ENCODE peak calls at places on chromosomes 2 and 18, in four cellular contexts. L is HepG2, R is K562, M is GM12878. K is an unnamed sample.

GRCh38 chr18:29418136-29418535 is 1241.2 kb upstream of the CDH2 start:
- DNase-seq in L (no peak), M (no peak), R (no peak), K (no peak)

GRCh38 chr2:177433402-177433801 is 40.8 kb downstream of the AGPS start:
- DNase-seq in M (no peak), R (no peak), L (no peak), K (no peak)

GRCh38 chr2:112679484-112679883 is 33.7 kb downstream of the SLC20A1 start:
- DNase-seq in M (no peak), L (no peak), R (no peak), K (no peak)

GRCh38 chr2:158025263-158025996 is 76.2 kb upstream of the UPP2 start:
- DNase-seq in M (no peak), L (peak; percentile 11), R (no peak), K (no peak)

GRCh38 chr18:74191577-74191976 is 43.3 kb downstream of the TIMM21 start:
- DNase-seq in L (no peak), M (no peak), R (no peak), K (no peak)

GRCh38 chr2:50943781-50944180 is 88.2 kb downstream of the NRXN1 start:
- DNase-seq in R (no peak), L (no peak), M (no peak), K (no peak)

GRCh38 chr2:71226391-71226964 is 425 bp downstream of the PAIP2B start:
- DNase-seq in M (no peak), L (no peak), R (no peak), K (peak; percentile 47)

GRCh38 chr2:88172882-88173281 is 2.7 kb downstream of the THNSL2 start:
- DNase-seq in M (no peak), L (no peak), R (no peak), K (no peak)

GRCh38 chr18:49898421-49898820 is 85.1 kb upstream of the ACAA2 start:
- DNase-seq in L (peak; percentile 43), M (no peak), R (peak; percentile 29), K (peak; percentile 62)

GRCh38 chr2:19369341-19369955 is 11.0 kb upstream of the OSR1 start:
- DNase-seq in L (peak; percentile 23), M (no peak), R (no peak), K (no peak)

GRCh38 chr2:20618468-20618885 is 32.4 kb downstream of the HS1BP3 start:
- DNase-seq in R (no peak), M (no peak), L (no peak), K (no peak)

GRCh38 chr2:116687381-116687780 is 1127.1 kb upstream of the DDX18 start:
- DNase-seq in L (no peak), M (no peak), R (no peak), K (no peak)

GRCh38 chr18:38963943-38964660 is 1398.5 kb upstream of the CELF4 start:
- DNase-seq in R (no peak), L (no peak), M (no peak), K (no peak)

GRCh38 chr2:121897335-121897970 is 142.0 kb downstream of the TSN start:
- DNase-seq in R (peak; percentile 69), M (no peak), L (peak; percentile 16), K (no peak)

GRCh38 chr2:11250400-11251277 is 93.8 kb downstream of the ROCK2 start:
- DNase-seq in L (no peak), R (no peak), M (no peak), K (no peak)

GRCh38 chr18:7221424-7222155 is 9.3 kb upstream of the LRRC30 start:
- DNase-seq in M (peak; percentile 4), R (peak; percentile 39), L (peak; percentile 59), K (peak; percentile 67)

GRCh38 chr2:187497858-187498463 is 49.9 kb upstream of the CALCRL start:
- DNase-seq in R (no peak), M (no peak), L (no peak), K (no peak)

GRCh38 chr2:151482310-151482709 is 72.6 kb downstream of the RIF1 start:
- DNase-seq in M (no peak), L (no peak), R (no peak), K (no peak)

DNA sequence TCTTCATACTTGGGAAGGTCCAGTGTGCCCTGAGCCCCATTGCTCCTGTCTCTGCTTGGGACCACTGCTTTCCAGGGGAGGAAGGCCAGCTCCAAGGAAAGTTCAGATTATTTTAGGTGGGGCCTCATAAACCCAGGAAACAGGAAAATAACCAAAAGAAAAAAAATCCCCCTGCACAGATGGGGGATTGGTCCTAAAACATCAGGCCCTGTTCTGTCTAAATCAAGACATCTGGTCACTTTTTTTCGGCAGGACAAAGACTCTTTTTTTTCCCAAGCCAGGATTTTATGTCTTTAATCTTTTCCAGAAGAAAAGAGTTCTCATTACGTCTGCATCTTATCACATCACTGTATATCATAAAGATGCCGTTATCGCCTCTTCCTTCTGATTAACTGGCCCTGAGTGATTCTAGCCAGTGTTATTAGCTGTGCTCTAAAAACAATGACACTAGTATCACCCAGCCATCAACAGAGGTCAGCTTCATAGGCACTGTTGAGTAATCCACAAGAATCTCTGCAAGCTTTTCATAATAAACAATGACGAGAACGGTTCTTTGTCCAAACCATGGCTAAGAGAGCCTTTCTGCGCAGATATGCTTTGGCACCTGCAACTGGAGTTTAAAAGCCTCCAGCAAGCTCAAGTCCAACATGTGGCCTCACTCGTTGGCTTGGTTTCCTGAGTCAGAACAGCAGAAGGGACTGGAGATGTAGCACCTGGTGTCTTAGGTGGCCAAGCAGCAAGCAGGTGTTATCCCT is 138.2 kb downstream of the VAPA start:
- DNase-seq in L (peak; percentile 20), R (no peak), M (no peak), K (no peak)
- TF ChIP-seq ETV6 in L (no peak), R (no peak), M (no peak), K (no peak)

GRCh38 chr2:217662984-217663602 is 339.7 kb downstream of the TNS1 start:
- DNase-seq in M (no peak), R (no peak), L (no peak), K (no peak)

GRCh38 chr2:217667545-217667944 is 335.2 kb downstream of the TNS1 start:
- DNase-seq in M (no peak), L (no peak), R (no peak), K (no peak)

GRCh38 chr2:217669831-217670230 is 333.0 kb downstream of the TNS1 start:
- DNase-seq in R (no peak), M (no peak), L (no peak), K (no peak)

GRCh38 chr2:217664761-217665160 is 338.0 kb downstream of the TNS1 start:
- DNase-seq in R (no peak), L (no peak), M (no peak), K (no peak)

DNA sequence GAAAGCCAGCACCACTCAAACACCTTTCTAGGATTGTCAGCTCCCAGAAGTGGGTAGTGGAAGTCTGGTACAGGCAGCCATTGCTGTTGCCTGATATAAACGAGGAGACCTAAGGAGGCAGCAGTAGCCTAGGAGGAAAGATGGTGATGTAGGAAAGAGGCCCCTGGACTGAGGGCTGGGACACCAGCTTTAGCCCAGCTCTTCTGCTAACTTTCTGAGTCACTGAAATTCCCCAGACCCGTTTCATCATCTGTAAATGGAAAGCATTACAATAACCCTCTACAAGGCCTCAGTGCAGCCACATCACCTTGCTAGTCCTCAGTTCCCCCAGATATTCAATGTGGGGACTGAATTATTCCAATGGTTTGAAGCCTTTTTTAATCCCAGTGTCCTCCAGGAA is 336.5 kb downstream of the TNS1 start:
- DNase-seq in L (no peak), R (no peak), M (no peak), K (no peak)
- TF ChIP-seq ETV6 in L (no peak), R (no peak), M (no peak), K (no peak)

GRCh38 chr18:60372598-60372997 is at the start of gene MC4R:
- DNase-seq in M (no peak), L (no peak), R (no peak), K (no peak)
- TF ChIP-seq ETV6 in M (no peak), L (no peak), R (no peak), K (no peak)

GRCh38 chr18:3104190-3105054 is 91.5 kb upstream of the LPIN2 start:
- DNase-seq in L (no peak), R (no peak), M (no peak), K (no peak)
- TF ChIP-seq ETV6 in L (no peak), R (no peak), M (no peak), K (no peak)

K was measured in WTC11.